ENCODE peak calls at places on chromosome 19, in six cellular contexts. N is GM23248, Q is tibial nerve, S is adipocyte, G is A549, V is pancreas. I is an unnamed sample.

GRCh38 chr19:42816901-42817300 is 51.4 kb upstream of the PSG8 start:
- DNase-seq in G (no peak), Q (no peak), S (peak; percentile 26), N (peak; percentile 47), V (no peak), I (no peak)

GRCh38 chr19:1566392-1567115 is 1.6 kb downstream of the MEX3D start:
- DNase-seq in V (peak; percentile 84), N (peak; percentile 90), Q (peak; percentile 51), G (peak; percentile 50), S (peak; percentile 92), I (peak; percentile 100)

GRCh38 chr19:58117841-58118575 is 20.0 kb upstream of the ZSCAN18 start:
- DNase-seq in G (no peak), N (no peak), S (no peak), V (no peak), Q (no peak), I (peak; percentile 34)

GRCh38 chr19:42108527-42109389 is 23.5 kb downstream of the POU2F2 start:
- DNase-seq in Q (peak; percentile 57), N (peak; percentile 92), S (peak; percentile 94), V (peak; percentile 90), G (peak; percentile 98), I (peak; percentile 93)

GRCh38 chr19:18304496-18305312 is 18.2 kb downstream of the LSM4 start:
- DNase-seq in V (peak; percentile 73), G (no peak), Q (peak; percentile 77), N (peak; percentile 94), S (peak; percentile 92), I (peak; percentile 99)

GRCh38 chr19:35022460-35022859 is 7.8 kb upstream of the SCN1B start:
- DNase-seq in Q (no peak), N (no peak), G (no peak), V (no peak), S (no peak), I (no peak)

GRCh38 chr19:37342753-37343152 is 28.1 kb upstream of the ZNF527 start:
- DNase-seq in S (no peak), G (no peak), N (peak; percentile 11), Q (no peak), V (no peak), I (no peak)

GRCh38 chr19:53131732-53132131 is 978 bp downstream of the ZNF415 start:
- DNase-seq in S (no peak), Q (no peak), V (no peak), N (peak; percentile 16), G (no peak), I (no peak)

GRCh38 chr19:2207991-2208860 is 27.9 kb downstream of the PLEKHJ1 start:
- DNase-seq in G (no peak), N (peak; percentile 97), V (no peak), Q (peak; percentile 75), S (peak; percentile 82), I (peak; percentile 100)

GRCh38 chr19:5048727-5049553 is 80.0 kb downstream of the KDM4B start:
- DNase-seq in S (peak; percentile 83), N (peak; percentile 89), G (peak; percentile 65), Q (no peak), V (peak; percentile 85), I (peak; percentile 98)

GRCh38 chr19:28502879-28503734 is 709.8 kb downstream of the UQCRFS1 start:
- DNase-seq in S (peak; percentile 11), V (no peak), N (no peak), G (no peak), Q (no peak), I (no peak)

GRCh38 chr19:33332248-33332647 is 29.9 kb upstream of the CEBPA start:
- DNase-seq in G (no peak), Q (no peak), N (no peak), S (no peak), V (no peak), I (no peak)

GRCh38 chr19:1997353-1998233 is 17.9 kb downstream of the BTBD2 start:
- DNase-seq in S (no peak), N (no peak), V (peak; percentile 73), G (no peak), Q (no peak), I (peak; percentile 75)

GRCh38 chr19:1691589-1692290 is 39.3 kb upstream of the TCF3 start:
- DNase-seq in N (no peak), Q (no peak), G (no peak), S (no peak), V (no peak), I (no peak)

GRCh38 chr19:42024622-42025111 is 30.6 kb upstream of the ATP1A3 start:
- DNase-seq in G (no peak), V (no peak), N (peak; percentile 89), S (peak; percentile 69), Q (no peak), I (peak; percentile 87)

GRCh38 chr19:3121821-3122511 is 13.9 kb upstream of the GNA15 start:
- DNase-seq in S (no peak), N (no peak), G (no peak), Q (no peak), V (peak; percentile 46), I (no peak)

GRCh38 chr19:18385675-18386542 is at the start of gene GDF15:
- DNase-seq in G (peak; percentile 87), N (peak; percentile 78), Q (peak; percentile 47), S (peak; percentile 43), V (peak; percentile 98), I (peak; percentile 94)

GRCh38 chr19:8702350-8702749 is 3.8 kb upstream of the ACTL9 start:
- DNase-seq in G (no peak), S (no peak), V (no peak), Q (no peak), N (no peak), I (no peak)

GRCh38 chr19:8811315-8812172 is 20.6 kb downstream of the ZNF558 start:
- DNase-seq in G (no peak), N (peak; percentile 23), Q (no peak), V (no peak), S (peak; percentile 5), I (no peak)

GRCh38 chr19:36259211-36259610 is 44.3 kb downstream of the ZNF146 start:
- DNase-seq in V (peak; percentile 21), Q (no peak), N (no peak), S (no peak), G (no peak), I (no peak)

GRCh38 chr19:45315304-45315703 is 7.4 kb downstream of the CKM start:
- DNase-seq in G (no peak), Q (no peak), N (no peak), S (no peak), V (no peak), I (no peak)

GRCh38 chr19:4700573-4700970 is 23.1 kb downstream of the DPP9 start:
- DNase-seq in V (peak; percentile 40), G (no peak), N (no peak), Q (no peak), S (no peak), I (no peak)

GRCh38 chr19:29837448-29837961 is 25.7 kb downstream of the CCNE1 start:
- DNase-seq in Q (no peak), G (no peak), S (no peak), V (no peak), N (no peak), I (peak; percentile 69)

GRCh38 chr19:10339380-10339960 is at the start of gene ICAM3:
- DNase-seq in G (no peak), N (no peak), V (no peak), S (no peak), Q (no peak), I (peak; percentile 67)
- H3K4me3 ChIP-seq in G (no peak within 1 kb of the TSS), N (no peak within 1 kb of the TSS), V (no peak within 1 kb of the TSS), S (no peak within 1 kb of the TSS), Q (peak within 1 kb of the TSS; percentile 33), I (no peak within 1 kb of the TSS)

DNA sequence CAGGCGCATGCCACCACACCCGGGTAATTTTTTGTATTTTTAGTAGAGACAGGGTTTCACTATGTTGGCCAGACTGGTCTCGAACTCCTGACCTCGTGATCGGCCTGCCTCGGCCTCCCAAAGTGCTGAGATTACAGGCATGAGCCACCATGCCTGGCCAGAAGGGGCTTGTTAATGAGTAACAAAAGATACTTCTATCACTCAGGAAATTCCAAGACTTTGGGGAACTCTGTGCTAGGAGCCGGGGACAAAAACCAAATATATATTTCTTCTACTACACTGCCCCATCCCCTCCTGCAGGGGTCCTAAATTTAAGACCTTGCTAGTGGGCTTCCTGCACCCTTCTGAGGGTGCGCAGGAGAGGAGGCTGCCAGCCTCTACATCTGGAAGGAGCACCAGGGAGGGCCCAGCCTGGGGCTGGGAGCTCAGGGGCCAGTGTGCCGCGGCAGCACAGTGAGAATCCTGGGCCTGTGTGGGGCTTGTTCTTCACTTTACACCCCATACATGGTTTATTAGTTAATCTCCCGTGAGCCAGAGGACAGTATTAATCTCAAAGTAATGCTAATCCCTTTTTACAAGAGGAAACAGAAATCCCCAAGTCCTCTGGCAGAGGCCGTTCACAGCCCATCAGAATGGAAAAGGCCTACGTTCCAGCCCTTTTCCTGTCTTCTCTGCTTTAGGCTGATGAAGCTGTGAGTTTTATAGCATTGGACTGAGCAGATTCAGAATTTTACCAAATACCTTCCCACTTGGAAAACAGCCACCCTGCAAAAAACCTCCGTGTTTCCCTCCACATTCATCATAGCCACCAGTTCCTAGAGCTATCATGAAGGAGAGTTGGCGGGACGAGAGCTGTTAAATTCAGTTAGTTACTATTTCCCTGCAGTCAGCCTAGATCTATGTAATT is 44.4 kb upstream of the NPAS1 start:
- DNase-seq in Q (no peak), S (no peak), N (no peak), G (no peak), V (no peak), I (no peak)
- H3K4me1 ChIP-seq in Q (peaks cover 55% of the 10 kb centered on the region), S (peaks cover 73% of the 10 kb centered on the region), N (peaks cover 66% of the 10 kb centered on the region), G (peaks cover 41% of the 10 kb centered on the region), V (peaks cover 32% of the 10 kb centered on the region), I (peaks cover 56% of the 10 kb centered on the region)

DNA sequence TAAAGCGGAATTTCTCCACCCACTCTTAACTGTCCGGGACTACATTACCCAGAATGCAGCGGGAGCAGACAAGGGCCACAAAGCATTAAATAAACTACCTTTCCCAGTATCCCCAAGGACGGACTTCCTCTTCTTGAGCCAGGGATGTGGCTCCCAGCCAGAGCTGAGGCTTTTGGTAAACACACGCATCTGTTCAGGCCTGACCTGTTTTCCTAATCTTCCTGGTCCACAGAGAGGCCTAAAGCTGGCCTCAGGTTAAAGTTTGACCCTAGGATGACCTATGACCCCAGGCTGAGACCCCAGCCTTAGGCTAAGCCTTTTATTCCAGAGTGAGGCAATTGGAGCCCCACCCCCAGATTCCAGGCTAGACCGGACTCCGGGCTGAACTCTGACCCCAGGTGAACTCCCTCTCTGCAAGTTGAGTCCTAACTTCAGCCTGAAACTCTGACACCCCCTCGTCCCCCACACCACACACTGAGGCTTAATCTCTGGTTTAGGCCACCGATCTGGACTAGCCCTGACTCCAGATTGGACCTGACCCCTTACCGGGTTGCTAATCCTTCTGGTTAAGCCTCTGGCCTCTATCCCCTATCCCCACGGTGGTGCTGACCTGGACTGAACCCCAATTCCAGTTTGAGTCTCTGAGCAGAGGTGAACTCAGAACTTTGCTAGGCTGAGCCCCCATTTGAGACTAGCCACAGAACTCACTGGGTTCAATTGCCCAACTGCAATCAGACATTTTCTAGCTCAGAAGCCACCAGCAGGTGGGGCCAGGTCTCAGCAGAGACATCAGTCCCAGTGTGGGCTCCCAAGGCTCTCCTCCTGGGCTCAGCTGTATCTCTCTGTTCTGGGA is 719 bp upstream of the GPR108 start:
- DNase-seq in S (peak; percentile 91), Q (peak; percentile 96), V (peak; percentile 98), N (peak; percentile 92), G (peak; percentile 94), I (peak; percentile 97)
- H3K4me3 ChIP-seq in S (peak overlapping the region; percentile 73), Q (peak overlapping the region; percentile 40), V (no peak overlapping the region), N (peak overlapping the region; percentile 27), G (peak overlapping the region; percentile 23), I (peak overlapping the region; percentile 18)

GRCh38 chr19:13058951-13059660 is 43.6 kb downstream of the LYL1 start:
- DNase-seq in S (peak; percentile 29), G (no peak), Q (no peak), V (no peak), N (no peak), I (peak; percentile 73)
- H3K4me1 ChIP-seq in S (peaks cover 96% of the 10 kb centered on the region), G (peaks cover 25% of the 10 kb centered on the region), Q (peaks cover 95% of the 10 kb centered on the region), V (peaks cover 21% of the 10 kb centered on the region), N (peaks cover 59% of the 10 kb centered on the region), I (peaks cover 77% of the 10 kb centered on the region)